ENCODE peak calls at places on chromosomes 1 and 21, in ten cellular contexts. Z is stimulated activated naive B cell treated with anti-CD40 and anti-IgM and Interleukin-4, amounts not matched to agents 10 μg/mL and 1 μg/mL and 100 μg/mL, for 72 hours; A is right cardiac atrium; O is mucosa of descending colon; P is right lobe of liver; Q is stimulated activated memory B cell treated with anti-CD40 and anti-IgM and Interleukin-4, amounts not matched to agents 10 μg/mL and 1 μg/mL and 100 μg/mL, for 72 hours; G is CD4-positive, alpha-beta T cell; B is upper lobe of left lung; C is activated naive CD8-positive, alpha-beta T cell treated with anti-CD3 and anti-CD28 coated beads, Interleukin-2, amount 10 ng/mL, durations not matched to agents 7 days and 5 days; W is naive thymus-derived CD8-positive, alpha-beta T cell. I is an unnamed sample.
A peak's percentile ranks its signal among the peaks of the same experiment; 100 is the strongest.

GRCh38 chr1:173798078-173798477 is 26.4 kb upstream of the DARS2 start:
- ATAC-seq in G (no peak), A (no peak), B (no peak), Z (no peak), W (no peak), C (no peak), P (no peak), O (no peak), Q (no peak), I (peak; percentile 71)

GRCh38 chr1:92848201-92848600 is 16.4 kb downstream of the RPL5 start:
- ATAC-seq in C (no peak), Q (no peak), W (no peak), Z (no peak), P (peak; percentile 13), A (no peak), O (peak; percentile 29), B (no peak), G (no peak), I (peak; percentile 89)

GRCh38 chr21:23801292-23801691 is 1806.0 kb downstream of the MRPL39 start:
- ATAC-seq in B (no peak), A (no peak), G (no peak), Z (peak; percentile 86), C (no peak), Q (no peak), P (no peak), O (no peak), W (no peak), I (no peak)

GRCh38 chr21:41136286-41136685 is 31.7 kb upstream of the BACE2 start:
- ATAC-seq in G (no peak), O (no peak), W (no peak), P (no peak), B (no peak), Z (no peak), Q (no peak), A (no peak), C (no peak), I (no peak)

GRCh38 chr1:11059166-11059989 is 440 bp downstream of the SRM start:
- ATAC-seq in C (peak; percentile 37), A (no peak), Z (peak; percentile 17), P (no peak), O (peak; percentile 8), Q (peak; percentile 10), G (no peak), B (no peak), W (peak; percentile 29), I (peak; percentile 22)

GRCh38 chr1:224506141-224506814 is 71.7 kb upstream of the WDR26 start:
- ATAC-seq in B (no peak), O (no peak), Z (no peak), G (no peak), Q (no peak), A (no peak), W (no peak), C (no peak), P (peak; percentile 18), I (peak; percentile 26)

GRCh38 chr1:79792212-79792575 is 785.7 kb upstream of the ADGRL4 start:
- ATAC-seq in Z (no peak), O (no peak), C (no peak), G (no peak), P (no peak), A (peak; percentile 77), B (no peak), Q (no peak), W (no peak), I (no peak)

GRCh38 chr1:14328687-14329086 is 269.8 kb upstream of the KAZN start:
- ATAC-seq in W (no peak), P (no peak), G (no peak), O (peak; percentile 37), Q (no peak), Z (no peak), A (no peak), B (no peak), C (no peak), I (peak; percentile 84)

GRCh38 chr1:220817907-220818306 is 31.2 kb downstream of the MTARC1 start:
- ATAC-seq in G (no peak), C (no peak), B (no peak), O (peak; percentile 42), P (no peak), W (no peak), A (no peak), Z (no peak), Q (no peak), I (no peak)

GRCh38 chr1:39922139-39922757 is 20.5 kb upstream of the MYCL start:
- ATAC-seq in C (no peak), A (no peak), G (no peak), Z (no peak), Q (no peak), O (no peak), P (peak; percentile 60), B (no peak), W (no peak), I (peak; percentile 17)

GRCh38 chr1:161079436-161080110 is 9.8 kb downstream of the NECTIN4 start:
- ATAC-seq in A (no peak), P (no peak), Q (no peak), B (no peak), O (no peak), Z (no peak), C (no peak), W (no peak), G (no peak), I (no peak)

GRCh38 chr21:16620921-16621320 is 891.1 kb downstream of the USP25 start:
- ATAC-seq in W (no peak), Z (no peak), P (peak; percentile 67), B (no peak), G (no peak), A (no peak), Q (no peak), O (no peak), C (no peak), I (no peak)

GRCh38 chr1:56396524-56397067 is 182.8 kb downstream of the PLPP3 start:
- ATAC-seq in P (no peak), O (no peak), Z (no peak), G (no peak), C (no peak), W (no peak), B (no peak), Q (no peak), A (peak; percentile 71), I (peak; percentile 59)

GRCh38 chr1:156928043-156928602 is 7.7 kb downstream of the LRRC71 start:
- ATAC-seq in C (peak; percentile 3), B (no peak), Q (peak; percentile 28), O (no peak), Z (peak; percentile 34), G (peak; percentile 24), W (peak; percentile 7), P (no peak), A (peak; percentile 2), I (no peak)

GRCh38 chr1:90821793-90822359 is 104.8 kb upstream of the BARHL2 start:
- ATAC-seq in P (no peak), Z (no peak), Q (no peak), A (no peak), G (no peak), B (no peak), C (no peak), W (no peak), O (no peak), I (peak; percentile 10)

GRCh38 chr1:240701412-240701811 is 89.5 kb upstream of the GREM2 start:
- ATAC-seq in Q (no peak), G (no peak), O (no peak), C (no peak), P (no peak), A (no peak), W (no peak), B (no peak), Z (no peak), I (no peak)

GRCh38 chr21:46189959-46190490 is 5.8 kb upstream of the SPATC1L start:
- ATAC-seq in G (no peak), O (peak; percentile 2), P (no peak), W (no peak), C (no peak), A (peak; percentile 2), B (peak; percentile 43), Q (no peak), Z (no peak), I (peak; percentile 8)

I was measured in esophagus mucosa.